ENCODE peak calls at places on chromosomes 4 and X, in six cellular contexts. W is H1, P is foreskin keratinocyte, K is kidney epithelial cell, E is testis, X is tibial artery. D is an unnamed sample. For H3K27me3, the result is how much of the 10 kb centered on the place peaks cover.

GRCh38 chr4:117702353-117702752 is 331.9 kb upstream of the NDST3 start:
- DNase-seq in W (no peak), P (no peak), K (no peak), E (no peak), X (no peak), D (no peak)

GRCh38 chrX:9980927-9981326 is 13.8 kb downstream of the CLDN34 start:
- DNase-seq in W (no peak), P (no peak), K (no peak), E (no peak), X (no peak), D (no peak)

GRCh38 chrX:140447150-140447549 is 57.7 kb downstream of the SOX3 start:
- DNase-seq in W (no peak), P (no peak), K (no peak), E (no peak), X (no peak), D (no peak)

GRCh38 chr4:39961311-39961877 is 16.3 kb downstream of the PDS5A start:
- DNase-seq in W (no peak), P (no peak), K (no peak), E (no peak), X (no peak), D (no peak)

GRCh38 chrX:17579021-17579420 is 158.3 kb upstream of the SCML1 start:
- DNase-seq in W (no peak), P (no peak), K (no peak), E (no peak), X (no peak), D (no peak)

GRCh38 chr4:108498925-108499324 is 121.5 kb upstream of the RPL34 start:
- DNase-seq in W (no peak), P (no peak), K (no peak), E (no peak), X (no peak), D (no peak)

GRCh38 chr4:74933562-74934015 is 673 bp downstream of the PARM1 start:
- DNase-seq in W (no peak), P (peak), K (no peak), E (peak), X (peak), D (peak)

GRCh38 chr4:171812377-171813194 is 618 bp upstream of the GALNTL6 start:
- DNase-seq in W (no peak), P (no peak), K (no peak), E (peak), X (no peak), D (peak)

GRCh38 chr4:78207951-78208350 is 150.8 kb downstream of the FRAS1 start:
- DNase-seq in W (no peak), P (no peak), K (no peak), E (no peak), X (no peak), D (no peak)

GRCh38 chr4:24495388-24495787 is 89.0 kb downstream of the DHX15 start:
- DNase-seq in W (no peak), P (no peak), K (no peak), E (no peak), X (no peak), D (no peak)

GRCh38 chrX:119478504-119478903 is 10.3 kb downstream of the SLC25A5 start:
- DNase-seq in W (no peak), P (no peak), K (no peak), E (no peak), X (no peak), D (no peak)

GRCh38 chr4:105710012-105710600 is 1.5 kb downstream of the GSTCD start:
- DNase-seq in W (no peak), P (peak), K (no peak), E (no peak), X (no peak), D (peak)

GRCh38 chrX:28120076-28120475 is 138.8 kb upstream of the DCAF8L1 start:
- DNase-seq in W (no peak), P (peak), K (peak), E (no peak), X (no peak), D (no peak)

GRCh38 chr4:155604718-155605601 is 61.7 kb upstream of the GUCY1A1 start:
- DNase-seq in W (no peak), P (peak), K (peak), E (no peak), X (no peak), D (no peak)

GRCh38 chrX:69153060-69153730 is 12.1 kb downstream of the PJA1 start:
- DNase-seq in W (no peak), P (peak), K (no peak), E (peak), X (no peak), D (no peak)

GRCh38 chrX:29348288-29348687 is 761.0 kb downstream of the IL1RAPL1 start:
- DNase-seq in W (no peak), P (no peak), K (no peak), E (no peak), X (no peak), D (peak)

GRCh38 chr4:74473155-74473811 is 28.3 kb downstream of the AREG start:
- DNase-seq in W (no peak), P (peak), K (peak), E (no peak), X (peak), D (peak)

GRCh38 chr4:123547167-123547817 is 150.7 kb downstream of the SPRY1 start:
- DNase-seq in W (peak), P (peak), K (no peak), E (no peak), X (no peak), D (no peak)

GRCh38 chrX:108439434-108439883 is at the start of gene COL4A5:
- DNase-seq in W (peak), P (peak), K (peak), E (peak), X (peak), D (peak)

GRCh38 chrX:5775985-5776384 is 452.7 kb downstream of the NLGN4X start:
- DNase-seq in W (no peak), P (no peak), K (no peak), E (no peak), X (no peak), D (no peak)

GRCh38 chr4:110641218-110641617 is 18.3 kb upstream of the PITX2 start:
- DNase-seq in W (no peak), P (no peak), K (no peak), E (no peak), X (no peak), D (no peak)

GRCh38 chr4:13605330-13605729 is 22.2 kb downstream of the BOD1L1 start:
- DNase-seq in W (no peak), P (peak), K (no peak), E (no peak), X (no peak), D (no peak)

GRCh38 chr4:141899541-141899940 is 263.2 kb downstream of the IL15 start:
- DNase-seq in W (no peak), P (peak), K (no peak), E (no peak), X (no peak), D (no peak)

GRCh38 chr4:87213425-87213824 is 7.0 kb downstream of the KLHL8 start:
- DNase-seq in W (no peak), P (no peak), K (no peak), E (no peak), X (no peak), D (peak)

GRCh38 chr4:68460085-68460484 is 12.8 kb downstream of the TMPRSS11E start:
- DNase-seq in W (no peak), P (no peak), K (no peak), E (no peak), X (no peak), D (no peak)

GRCh38 chr4:161893566-161893965 is 270.2 kb downstream of the FSTL5 start:
- DNase-seq in W (no peak), P (no peak), K (no peak), E (no peak), X (no peak), D (no peak)

GRCh38 chr4:52651993-52652672 is 7.0 kb downstream of the USP46 start:
- DNase-seq in W (no peak), P (no peak), K (no peak), E (no peak), X (no peak), D (no peak)

GRCh38 chrX:17024896-17025295 is 78.4 kb downstream of the REPS2 start:
- DNase-seq in W (no peak), P (no peak), K (peak), E (no peak), X (no peak), D (no peak)

DNA sequence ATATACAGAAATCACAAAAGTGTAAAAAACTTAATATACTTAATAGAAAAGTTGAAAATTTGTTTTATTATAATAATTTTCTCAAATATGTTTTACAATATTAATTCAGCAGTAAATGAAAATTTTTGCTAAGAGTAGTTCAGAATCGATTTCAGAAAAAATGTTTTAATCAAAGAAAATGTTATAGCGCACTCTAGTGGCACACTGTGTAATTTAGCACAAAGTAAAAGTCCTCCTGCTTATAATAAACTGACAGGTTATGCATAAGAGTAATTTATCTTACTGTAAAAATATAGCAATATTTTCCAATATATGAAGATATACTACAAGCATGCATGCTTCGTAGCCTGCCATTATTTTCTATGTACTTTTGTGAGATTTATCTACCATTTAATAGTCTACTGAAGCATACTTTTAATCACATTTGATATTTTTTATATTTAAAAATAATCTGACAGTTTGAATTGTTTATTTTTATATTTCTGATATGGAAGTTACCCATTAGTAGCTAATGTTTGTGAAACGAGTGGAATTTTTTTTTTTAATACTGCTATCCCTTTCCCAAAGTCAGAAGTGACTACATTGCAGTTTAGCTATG is 217.9 kb upstream of the KLHL4 start:
- DNase-seq in W (no peak), P (peak), K (no peak), E (no peak), X (no peak), D (peak)
- TF ChIP-seq CTCF in W (peak), P (peak), K (peak), E (peak), X (no peak), D (peak)

GRCh38 chrX:103397707-103398106 is 21.4 kb downstream of the BEX3 start:
- DNase-seq in W (no peak), P (no peak), K (no peak), E (no peak), X (no peak), D (no peak)

GRCh38 chrX:103396660-103397059 is 20.3 kb downstream of the BEX3 start:
- DNase-seq in W (no peak), P (no peak), K (no peak), E (no peak), X (no peak), D (no peak)

GRCh38 chrX:103400931-103401330 is 24.6 kb downstream of the BEX3 start:
- DNase-seq in W (no peak), P (no peak), K (no peak), E (no peak), X (no peak), D (no peak)

GRCh38 chrX:103398321-103398937 is 22.1 kb downstream of the BEX3 start:
- DNase-seq in W (no peak), P (peak), K (no peak), E (no peak), X (no peak), D (peak)

DNA sequence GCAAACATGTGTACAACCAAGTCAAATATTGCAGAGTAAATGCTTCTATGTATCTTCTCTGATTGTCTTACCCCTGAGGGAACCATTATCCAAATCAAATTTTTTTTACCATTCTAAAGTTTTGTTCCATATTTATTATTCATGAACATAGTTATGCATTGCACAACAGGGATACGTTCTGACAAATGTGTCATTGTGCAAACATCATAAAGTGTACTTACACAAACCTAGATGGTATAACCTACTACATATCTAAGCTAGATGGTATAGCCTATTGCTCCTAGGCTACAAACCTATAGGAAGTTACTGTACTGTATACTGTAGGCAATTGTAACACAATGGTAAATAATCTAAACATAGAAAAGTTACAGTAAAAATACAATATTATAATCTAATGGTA is 23.4 kb downstream of the BEX3 start:
- DNase-seq in W (no peak), P (no peak), K (no peak), E (no peak), X (no peak), D (no peak)
- H3K27me3 ChIP-seq in W (under half), P (under half), K (under half), E (under half), X (under half), D (under half)

GRCh38 chr4:3340703-3341088 is 47.9 kb downstream of the RGS12 start:
- DNase-seq in W (no peak), P (peak), K (no peak), E (no peak), X (no peak), D (no peak)
- TF ChIP-seq CTCF in W (peak), P (peak), K (peak), E (no peak), X (no peak), D (no peak)

GRCh38 chr4:138903185-138903584 is 112.4 kb upstream of the NOCT start:
- DNase-seq in W (no peak), P (no peak), K (no peak), E (no peak), X (no peak), D (no peak)

GRCh38 chr4:138908134-138908533 is 107.4 kb upstream of the NOCT start:
- DNase-seq in W (no peak), P (no peak), K (no peak), E (no peak), X (no peak), D (no peak)

GRCh38 chr4:138907174-138907573 is 108.4 kb upstream of the NOCT start:
- DNase-seq in W (no peak), P (no peak), K (no peak), E (no peak), X (no peak), D (no peak)

GRCh38 chr4:138901177-138901576 is 114.4 kb upstream of the NOCT start:
- DNase-seq in W (no peak), P (no peak), K (no peak), E (no peak), X (no peak), D (no peak)

DNA sequence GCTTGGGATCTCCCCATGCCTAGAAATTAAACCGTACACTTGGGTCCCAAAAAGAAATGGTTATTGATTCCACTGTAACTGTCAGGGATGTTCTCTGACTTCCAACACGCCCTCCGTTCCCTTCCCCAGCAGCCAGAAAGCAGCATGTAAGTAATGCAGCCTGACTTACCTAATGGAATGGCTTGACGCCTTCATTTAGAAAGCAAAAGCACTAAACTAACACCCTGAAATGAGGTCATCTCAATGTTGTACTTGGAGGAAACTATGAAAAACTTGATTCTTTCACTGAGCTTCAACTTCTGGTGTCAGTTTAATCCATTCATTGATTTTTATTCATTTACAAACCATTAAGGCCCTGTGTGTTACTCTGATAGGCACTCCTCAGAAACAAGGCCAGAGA is 110.8 kb upstream of the NOCT start:
- DNase-seq in W (no peak), P (no peak), K (no peak), E (no peak), X (no peak), D (no peak)
- H3K27me3 ChIP-seq in W (under half), P (under half), K (under half), E (under half), X (under half), D (under half)

DNA sequence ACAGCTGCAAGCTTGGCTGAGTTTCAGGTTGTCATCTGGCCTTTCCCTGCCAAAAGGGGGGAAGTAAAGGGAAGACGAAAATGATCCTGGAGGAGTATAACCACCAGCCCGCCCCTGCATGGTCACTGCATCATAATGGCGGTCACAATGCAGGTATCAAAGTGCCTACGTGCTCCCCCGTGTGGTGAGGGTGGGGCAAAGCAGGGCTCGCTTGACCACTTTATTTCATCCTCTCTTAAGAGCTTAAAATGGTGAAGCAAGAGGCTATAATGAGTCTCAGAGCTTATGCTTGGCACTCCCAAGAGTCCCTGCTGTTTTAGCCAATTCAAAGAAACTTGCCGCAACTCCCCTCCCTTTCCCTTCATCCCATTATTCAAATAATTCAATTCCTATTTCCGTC is 105.6 kb downstream of the APOOL start:
- DNase-seq in W (no peak), P (no peak), K (no peak), E (peak), X (no peak), D (peak)
- TF ChIP-seq CTCF in W (peak), P (peak), K (peak), E (no peak), X (no peak), D (peak)

GRCh38 chr4:128221556-128221955 is 66.1 kb downstream of the PGRMC2 start:
- DNase-seq in W (no peak), P (no peak), K (no peak), E (no peak), X (no peak), D (no peak)
- H3K27me3 ChIP-seq in W (under half), P (under half), K (under half), E (under half), X (under half), D (under half)

DNA sequence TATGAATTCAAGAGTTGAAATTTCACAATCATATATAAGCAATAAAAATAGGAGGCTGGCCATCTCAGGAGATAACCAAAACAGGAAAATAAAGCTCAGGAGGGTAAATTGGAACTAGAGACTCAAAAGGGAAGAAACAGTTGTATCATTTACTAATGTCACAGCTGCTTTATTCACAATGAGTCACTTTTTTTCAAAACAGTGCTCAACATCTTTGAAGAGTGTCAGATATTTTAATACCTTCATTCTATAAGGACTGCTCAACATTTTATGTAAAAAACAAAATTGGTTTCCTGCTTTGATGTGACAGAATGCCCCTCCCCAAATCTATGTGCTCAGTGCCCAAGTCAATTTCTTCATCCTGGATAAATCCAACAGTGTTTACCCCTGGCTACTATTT is 97.7 kb downstream of the DDX60 start:
- DNase-seq in W (no peak), P (no peak), K (no peak), E (no peak), X (no peak), D (no peak)
- TF ChIP-seq CTCF in W (no peak), P (no peak), K (no peak), E (no peak), X (no peak), D (no peak)

GRCh38 chrX:125395626-125396025 is 76.0 kb downstream of the TEX13C start:
- DNase-seq in W (no peak), P (no peak), K (no peak), E (no peak), X (no peak), D (no peak)
- H3K27me3 ChIP-seq in W (under half), P (under half), K (under half), E (under half), X (under half), D (under half)

DNA sequence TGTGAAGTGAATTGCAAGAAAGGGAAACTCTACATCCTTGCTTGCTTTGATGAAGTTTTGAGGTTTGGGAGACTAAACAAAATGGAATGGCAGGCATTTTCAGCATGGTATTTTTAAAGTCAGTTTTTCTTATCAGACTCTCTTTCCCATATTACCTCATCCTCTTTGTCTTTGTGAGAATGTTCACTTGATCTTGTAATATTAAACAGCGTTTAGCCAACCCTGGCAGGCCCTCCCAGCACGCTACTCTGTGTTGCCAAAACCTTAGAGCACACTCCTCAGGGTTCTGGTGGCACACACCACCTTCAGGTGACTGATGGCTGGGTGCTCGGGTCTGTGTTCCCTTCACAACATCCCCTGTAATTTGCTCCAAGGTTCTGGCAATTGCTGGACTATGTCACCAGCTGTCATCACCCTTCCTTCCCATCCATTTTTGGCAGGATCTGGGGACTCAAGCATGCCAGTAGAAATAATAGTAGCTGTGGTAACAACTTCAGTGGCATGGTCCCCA is 273.3 kb downstream of the DCTD start:
- DNase-seq in W (no peak), P (peak), K (peak), E (no peak), X (peak), D (no peak)
- TF ChIP-seq CTCF in W (no peak), P (no peak), K (no peak), E (no peak), X (no peak), D (no peak)

GRCh38 chr4:33090910-33091309 is 2370.7 kb downstream of the PCDH7 start:
- DNase-seq in W (no peak), P (no peak), K (no peak), E (no peak), X (no peak), D (no peak)
- H3K27me3 ChIP-seq in W (under half), P (under half), K (under half), E (under half), X (under half), D (under half)